ENCODE peak calls at places on chromosomes 3 and 15, in eight cellular contexts. L is activated T-cell treated with anti-CD3 and anti-CD28 coated beads, Interleukin-2, amount 50 U/mL, for 72 hours; X is mucosa of gallbladder; U is HTR-8/SVneo; V is endothelial cell; G is HEK293T; A is GM23248; N is stimulated activated CD4-positive, alpha-beta T cell treated with anti-CD3 and anti-CD28 coated beads, TNF-alpha, amount 100 ng/mL, for 24 hours. E is an unnamed sample.

GRCh38 chr3:13853978-13854296 is 25.9 kb downstream of the WNT7A start:
- DNase-seq in N (no peak), L (no peak), G (no peak), X (peak; percentile 25), V (no peak), A (no peak), U (no peak), E (no peak)

GRCh38 chr3:137764001-137764433 is at the start of gene SOX14:
- DNase-seq in V (peak; percentile 75), G (peak; percentile 22), A (no peak), U (no peak), L (no peak), X (no peak), N (no peak), E (no peak)

GRCh38 chr15:69893863-69894262 is 203.9 kb downstream of the TLE3 start:
- DNase-seq in N (no peak), V (peak; percentile 15), G (peak; percentile 27), L (no peak), X (peak; percentile 20), U (peak; percentile 73), A (peak; percentile 83), E (peak; percentile 60)

GRCh38 chr3:62587169-62587568 is 213.8 kb upstream of the FEZF2 start:
- DNase-seq in X (no peak), U (no peak), L (no peak), N (no peak), A (peak; percentile 76), V (no peak), G (no peak), E (peak; percentile 60)

GRCh38 chr3:27633224-27633545 is 88.9 kb downstream of the EOMES start:
- DNase-seq in G (no peak), L (no peak), U (no peak), X (peak; percentile 40), N (no peak), A (no peak), V (no peak), E (peak; percentile 36)

GRCh38 chr15:71709808-71710418 is 100.4 kb upstream of the NR2E3 start:
- DNase-seq in X (no peak), U (no peak), G (no peak), A (no peak), L (no peak), N (no peak), V (no peak), E (no peak)

GRCh38 chr3:122940628-122941086 is 86.9 kb downstream of the SEMA5B start:
- DNase-seq in L (no peak), G (no peak), U (no peak), V (no peak), X (no peak), N (no peak), A (peak; percentile 28), E (no peak)

GRCh38 chr15:25849431-25849921 is 13.7 kb downstream of the ATP10A start:
- DNase-seq in X (peak; percentile 51), U (no peak), G (no peak), L (no peak), N (no peak), A (peak; percentile 94), V (no peak), E (peak; percentile 83)

GRCh38 chr15:69727257-69727924 is 274.8 kb downstream of the RPLP1 start:
- DNase-seq in V (no peak), A (no peak), U (no peak), X (no peak), G (no peak), N (no peak), L (no peak), E (no peak)

GRCh38 chr3:16338124-16338523 is 73.1 kb downstream of the OXNAD1 start:
- DNase-seq in L (peak; percentile 52), A (no peak), N (peak; percentile 37), G (no peak), V (no peak), U (no peak), X (no peak), E (no peak)

GRCh38 chr15:63381301-63382192 is at the start of gene CA12:
- DNase-seq in A (peak; percentile 72), G (peak; percentile 33), L (peak; percentile 33), V (peak; percentile 28), N (peak; percentile 20), U (peak; percentile 31), X (no peak), E (peak; percentile 55)

GRCh38 chr15:75058127-75058905 is 34.9 kb downstream of the PPCDC start:
- DNase-seq in X (no peak), U (peak; percentile 52), L (no peak), G (no peak), V (no peak), N (no peak), A (no peak), E (peak; percentile 40)

GRCh38 chr3:188338081-188338480 is 184.1 kb downstream of the LPP start:
- DNase-seq in L (no peak), G (no peak), X (no peak), V (no peak), N (no peak), A (peak; percentile 64), U (no peak), E (peak; percentile 28)

GRCh38 chr3:65210026-65210814 is 522.4 kb upstream of the ADAMTS9 start:
- DNase-seq in U (no peak), G (no peak), N (no peak), A (no peak), L (no peak), X (no peak), V (no peak), E (no peak)

GRCh38 chr15:62845239-62846126 is 197.1 kb upstream of the TPM1 start:
- DNase-seq in G (no peak), L (no peak), A (peak; percentile 79), V (no peak), X (no peak), N (no peak), U (no peak), E (peak; percentile 59)

GRCh38 chr15:77455696-77456293 is 35.1 kb downstream of the HMG20A start:
- DNase-seq in L (no peak), U (no peak), N (no peak), A (peak; percentile 84), X (no peak), V (no peak), G (no peak), E (peak; percentile 87)

GRCh38 chr3:124483915-124484470 is 246.3 kb upstream of the UMPS start:
- DNase-seq in G (no peak), V (no peak), N (no peak), U (no peak), L (no peak), A (peak; percentile 24), X (no peak), E (peak; percentile 10)

GRCh38 chr15:38882226-38882625 is 317.6 kb upstream of the RASGRP1 start:
- DNase-seq in A (peak; percentile 37), X (no peak), U (no peak), L (no peak), N (no peak), V (no peak), G (no peak), E (no peak)

GRCh38 chr3:45507820-45508317 is 86.7 kb upstream of the LIMD1 start:
- DNase-seq in L (no peak), V (peak; percentile 69), X (no peak), A (no peak), N (no peak), G (peak; percentile 54), U (peak; percentile 29), E (peak; percentile 87)

GRCh38 chr3:74539879-74540278 is 74.6 kb downstream of the CNTN3 start:
- DNase-seq in N (no peak), L (no peak), X (no peak), U (no peak), A (no peak), V (no peak), G (no peak), E (no peak)

GRCh38 chr3:193560870-193561269 is 6.2 kb upstream of the ATP13A4 start:
- DNase-seq in V (no peak), N (no peak), L (no peak), U (no peak), A (no peak), X (no peak), G (no peak), E (no peak)

GRCh38 chr15:60734846-60735245 is 255.9 kb upstream of the ICE2 start:
- DNase-seq in N (no peak), X (no peak), A (no peak), U (no peak), V (no peak), L (no peak), G (no peak), E (no peak)

GRCh38 chr15:84840741-84841429 is 23.7 kb downstream of the ALPK3 start:
- DNase-seq in G (no peak), A (peak; percentile 88), U (no peak), N (no peak), L (no peak), V (no peak), X (peak; percentile 84), E (peak; percentile 32)

GRCh38 chr3:29307229-29307796 is 26.4 kb downstream of the RBMS3 start:
- DNase-seq in N (no peak), X (no peak), G (no peak), A (no peak), L (no peak), V (no peak), U (no peak), E (peak; percentile 83)

GRCh38 chr3:37031115-37031682 is 37.9 kb downstream of the MLH1 start:
- DNase-seq in L (no peak), G (no peak), A (peak; percentile 38), X (no peak), U (no peak), N (no peak), V (no peak), E (peak; percentile 13)

GRCh38 chr3:193788189-193788946 is 195.4 kb downstream of the OPA1 start:
- DNase-seq in A (peak; percentile 75), V (peak; percentile 61), L (peak; percentile 45), X (peak; percentile 60), G (peak; percentile 76), N (peak; percentile 4), U (peak; percentile 83), E (peak; percentile 53)

GRCh38 chr3:21641959-21642358 is 109.1 kb downstream of the ZNF385D start:
- DNase-seq in N (no peak), U (no peak), A (no peak), V (no peak), G (no peak), L (no peak), X (no peak), E (no peak)

GRCh38 chr3:30248423-30248822 is 358.0 kb upstream of the TGFBR2 start:
- DNase-seq in U (no peak), X (no peak), N (no peak), V (no peak), G (no peak), A (no peak), L (no peak), E (no peak)

GRCh38 chr3:73848173-73848751 is 223.5 kb upstream of the PDZRN3 start:
- DNase-seq in A (peak; percentile 72), N (no peak), X (no peak), U (no peak), L (no peak), G (peak; percentile 25), V (no peak), E (peak; percentile 51)

GRCh38 chr3:115239717-115240116 is 92.6 kb upstream of the ZBTB20 start:
- DNase-seq in N (no peak), X (peak; percentile 25), G (peak; percentile 20), A (peak; percentile 97), U (peak; percentile 69), L (no peak), V (no peak), E (peak; percentile 100)

GRCh38 chr15:52559022-52559421 is 9.8 kb downstream of the ARPP19 start:
- DNase-seq in X (no peak), G (no peak), L (peak; percentile 30), U (no peak), V (no peak), A (no peak), N (no peak), E (no peak)

GRCh38 chr15:64681424-64682024 is 93.9 kb downstream of the RBPMS2 start:
- DNase-seq in X (peak; percentile 47), L (no peak), A (peak; percentile 69), G (peak; percentile 69), U (peak; percentile 83), V (peak; percentile 61), N (no peak), E (peak; percentile 65)

GRCh38 chr3:14228611-14229470 is 50.2 kb downstream of the LSM3 start:
- DNase-seq in L (no peak), N (no peak), A (no peak), U (no peak), V (no peak), X (no peak), G (no peak), E (no peak)

GRCh38 chr15:72009207-72009606 is 108.7 kb downstream of the MYO9A start:
- DNase-seq in A (no peak), N (no peak), G (no peak), L (no peak), U (no peak), V (no peak), X (peak; percentile 26), E (no peak)